ENCODE peak calls at places on chromosomes 6 and 20, in ten cellular contexts. S is CD4-positive, alpha-beta T cell; F is prostate gland; L is ovary; A is GM23338; R is heart right ventricle; B is PC-3; I is tibial nerve; Q is cardiac muscle cell; H is foreskin keratinocyte. C is an unnamed sample. For H3K27me3, the result is how much of the 10 kb centered on the place peaks cover.

GRCh38 chr20:58714340-58714922 is 21.8 kb downstream of the NPEPL1 start:
- DNase-seq in S (no peak), F (peak), L (no peak), A (no peak), R (no peak), B (no peak), I (no peak), Q (no peak), H (no peak), C (peak)

GRCh38 chr20:38426006-38426405 is 9.1 kb downstream of the SNHG17 start:
- DNase-seq in S (no peak), F (no peak), L (no peak), A (no peak), R (no peak), B (peak), I (no peak), Q (no peak), H (peak), C (no peak)

GRCh38 chr6:20693466-20694063 is 159.3 kb downstream of the CDKAL1 start:
- DNase-seq in S (no peak), F (no peak), L (no peak), A (no peak), R (no peak), B (peak), I (no peak), Q (no peak), H (no peak), C (no peak)

GRCh38 chr20:47543006-47543431 is 41.3 kb downstream of the NCOA3 start:
- DNase-seq in S (no peak), F (no peak), L (no peak), A (no peak), R (no peak), B (no peak), I (no peak), Q (no peak), H (no peak), C (no peak)

GRCh38 chr6:46338098-46338497 is 153.2 kb downstream of the RCAN2 start:
- DNase-seq in S (no peak), F (no peak), L (no peak), A (no peak), R (no peak), B (no peak), I (no peak), Q (no peak), H (no peak), C (no peak)

GRCh38 chr6:33895296-33895695 is 91.5 kb upstream of the MLN start:
- DNase-seq in S (no peak), F (no peak), L (no peak), A (no peak), R (no peak), B (no peak), I (no peak), Q (no peak), H (no peak), C (no peak)

GRCh38 chr6:115191989-115192388 is 849.2 kb upstream of the HS3ST5 start:
- DNase-seq in S (no peak), F (no peak), L (no peak), A (no peak), R (no peak), B (no peak), I (no peak), Q (no peak), H (no peak), C (no peak)

GRCh38 chr6:137736048-137736846 is 130.8 kb upstream of the TNFAIP3 start:
- DNase-seq in S (no peak), F (no peak), L (no peak), A (no peak), R (no peak), B (no peak), I (no peak), Q (no peak), H (no peak), C (no peak)

GRCh38 chr6:147759088-147759487 is 250.6 kb downstream of the SAMD5 start:
- DNase-seq in S (no peak), F (no peak), L (no peak), A (no peak), R (no peak), B (no peak), I (no peak), Q (no peak), H (no peak), C (no peak)

GRCh38 chr6:62942000-62942399 is 269.3 kb upstream of the FKBP1C start:
- DNase-seq in S (no peak), F (no peak), L (no peak), A (no peak), R (no peak), B (no peak), I (no peak), Q (no peak), H (no peak), C (no peak)

GRCh38 chr20:37311710-37312355 is 22.4 kb downstream of the MANBAL start:
- DNase-seq in S (no peak), F (no peak), L (no peak), A (no peak), R (no peak), B (no peak), I (no peak), Q (no peak), H (no peak), C (no peak)

GRCh38 chr6:140393665-140394064 is 1019.2 kb upstream of the CITED2 start:
- DNase-seq in S (no peak), F (no peak), L (no peak), A (no peak), R (no peak), B (no peak), I (no peak), Q (no peak), H (no peak), C (no peak)

GRCh38 chr20:2835331-2835796 is 5.1 kb downstream of the PCED1A start:
- DNase-seq in S (no peak), F (no peak), L (no peak), A (no peak), R (no peak), B (no peak), I (no peak), Q (no peak), H (no peak), C (no peak)

GRCh38 chr6:54920628-54921027 is 74.1 kb downstream of the FAM83B start:
- DNase-seq in S (no peak), F (no peak), L (no peak), A (no peak), R (no peak), B (no peak), I (no peak), Q (no peak), H (peak), C (no peak)

GRCh38 chr6:14468656-14469321 is 351.2 kb downstream of the CD83 start:
- DNase-seq in S (no peak), F (no peak), L (no peak), A (no peak), R (no peak), B (no peak), I (no peak), Q (no peak), H (no peak), C (no peak)

GRCh38 chr6:110653381-110653780 is 161.9 kb downstream of the CDK19 start:
- DNase-seq in S (no peak), F (no peak), L (no peak), A (no peak), R (no peak), B (no peak), I (no peak), Q (no peak), H (no peak), C (no peak)

GRCh38 chr6:25660512-25660911 is 8.5 kb downstream of the SCGN start:
- DNase-seq in S (no peak), F (no peak), L (no peak), A (no peak), R (no peak), B (peak), I (no peak), Q (no peak), H (peak), C (no peak)

GRCh38 chr6:127051571-127052260 is 66.8 kb upstream of the RSPO3 start:
- DNase-seq in S (no peak), F (no peak), L (no peak), A (no peak), R (no peak), B (no peak), I (no peak), Q (no peak), H (peak), C (no peak)

GRCh38 chr6:163352011-163352685 is 62.4 kb upstream of the QKI start:
- DNase-seq in S (no peak), F (no peak), L (no peak), A (no peak), R (no peak), B (peak), I (no peak), Q (no peak), H (peak), C (no peak)

GRCh38 chr20:60700728-60701127 is 551.3 kb upstream of the CDH4 start:
- DNase-seq in S (no peak), F (no peak), L (no peak), A (no peak), R (no peak), B (no peak), I (no peak), Q (no peak), H (no peak), C (no peak)

GRCh38 chr20:12966468-12967085 is 42.2 kb upstream of the SPTLC3 start:
- DNase-seq in S (no peak), F (no peak), L (no peak), A (peak), R (no peak), B (peak), I (no peak), Q (peak), H (peak), C (no peak)

GRCh38 chr20:20363449-20364015 is 4.4 kb upstream of the INSM1 start:
- DNase-seq in S (no peak), F (no peak), L (no peak), A (peak), R (no peak), B (no peak), I (no peak), Q (peak), H (no peak), C (no peak)

GRCh38 chr20:47274449-47275108 is 81.9 kb downstream of the ZMYND8 start:
- DNase-seq in S (no peak), F (no peak), L (no peak), A (no peak), R (no peak), B (peak), I (no peak), Q (no peak), H (peak), C (no peak)

GRCh38 chr6:85126448-85127178 is 323.3 kb upstream of the NT5E start:
- DNase-seq in S (no peak), F (no peak), L (peak), A (peak), R (peak), B (peak), I (peak), Q (peak), H (no peak), C (peak)

GRCh38 chr6:42452171-42453026 is 673 bp upstream of the TRERF1 start:
- DNase-seq in S (peak), F (peak), L (peak), A (no peak), R (peak), B (peak), I (no peak), Q (peak), H (peak), C (peak)

GRCh38 chr20:63315982-63316491 is 23.1 kb downstream of the COL20A1 start:
- DNase-seq in S (no peak), F (no peak), L (no peak), A (no peak), R (no peak), B (no peak), I (no peak), Q (no peak), H (no peak), C (no peak)

DNA sequence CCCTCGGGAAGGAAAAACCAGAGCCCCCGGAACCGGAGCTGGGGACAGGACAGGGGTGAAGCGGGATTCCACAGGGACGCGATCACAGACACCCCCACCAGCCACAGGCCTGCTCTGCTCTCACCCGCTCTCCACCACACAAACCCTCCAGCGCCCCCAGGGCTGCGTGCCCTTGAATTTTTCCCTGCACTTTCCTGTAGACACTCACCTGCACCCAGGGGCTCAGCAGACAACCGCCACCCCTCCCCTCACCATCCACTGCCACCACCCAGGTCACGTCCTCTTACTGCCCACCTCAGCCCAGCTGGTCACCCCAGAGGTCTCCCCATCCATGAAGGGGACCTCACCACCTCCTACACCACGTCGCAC is 631 bp downstream of the ULBP2 start:
- DNase-seq in S (no peak), F (no peak), L (no peak), A (no peak), R (no peak), B (no peak), I (no peak), Q (no peak), H (no peak), C (no peak)
- H3K27me3 ChIP-seq in S (under half), F (under half), L (under half), A (half or more), R (under half), B (under half), I (under half), Q (half or more), H (under half), C (under half)

GRCh38 chr6:2854394-2854982 is 12.8 kb upstream of the SERPINB1 start:
- DNase-seq in S (no peak), F (no peak), L (no peak), A (no peak), R (no peak), B (no peak), I (no peak), Q (no peak), H (no peak), C (no peak)

GRCh38 chr6:2852514-2852855 is 10.8 kb upstream of the SERPINB1 start:
- DNase-seq in S (no peak), F (no peak), L (no peak), A (no peak), R (no peak), B (no peak), I (no peak), Q (no peak), H (no peak), C (no peak)

GRCh38 chr6:2855061-2855519 is 13.4 kb upstream of the SERPINB1 start:
- DNase-seq in S (no peak), F (no peak), L (no peak), A (no peak), R (no peak), B (no peak), I (no peak), Q (no peak), H (no peak), C (no peak)

GRCh38 chr6:2852921-2853322 is 11.3 kb upstream of the SERPINB1 start:
- DNase-seq in S (no peak), F (no peak), L (no peak), A (no peak), R (no peak), B (no peak), I (no peak), Q (no peak), H (no peak), C (no peak)

DNA sequence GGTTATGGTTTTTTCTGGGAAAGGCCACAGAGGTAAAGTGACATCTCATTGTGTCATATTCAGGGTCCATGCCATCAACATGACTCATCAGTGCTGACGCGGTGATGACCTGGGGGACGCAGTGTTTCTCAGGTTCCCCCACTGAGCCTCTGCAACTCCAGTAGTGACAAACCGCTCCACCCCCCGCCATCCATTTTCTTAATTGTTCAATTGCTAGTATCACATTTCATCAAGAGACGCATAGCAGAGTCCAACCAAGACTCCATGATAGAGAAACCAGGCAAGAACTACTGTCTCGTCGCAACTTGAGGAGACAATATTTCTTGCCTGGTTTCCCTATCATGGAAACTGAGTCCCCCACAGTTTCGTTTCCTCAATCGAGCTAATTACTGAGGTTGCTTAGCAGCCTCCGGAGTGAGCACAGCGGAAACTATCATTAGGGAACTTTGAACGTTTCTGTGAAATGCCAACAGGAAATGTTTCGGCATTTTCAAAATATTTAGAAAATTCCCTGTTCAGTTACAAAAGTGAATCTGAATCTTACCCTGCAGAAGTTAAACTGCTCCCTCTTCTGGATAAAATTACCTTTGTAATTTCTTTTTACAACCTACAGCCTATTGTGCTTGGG is 12.2 kb upstream of the SERPINB1 start:
- DNase-seq in S (peak), F (peak), L (no peak), A (peak), R (no peak), B (peak), I (no peak), Q (no peak), H (peak), C (no peak)
- TF ChIP-seq CTCF in S (peak), F (peak), L (no peak), A (peak), R (peak), B (peak), I (peak), Q (peak), H (peak), C (no peak)

DNA sequence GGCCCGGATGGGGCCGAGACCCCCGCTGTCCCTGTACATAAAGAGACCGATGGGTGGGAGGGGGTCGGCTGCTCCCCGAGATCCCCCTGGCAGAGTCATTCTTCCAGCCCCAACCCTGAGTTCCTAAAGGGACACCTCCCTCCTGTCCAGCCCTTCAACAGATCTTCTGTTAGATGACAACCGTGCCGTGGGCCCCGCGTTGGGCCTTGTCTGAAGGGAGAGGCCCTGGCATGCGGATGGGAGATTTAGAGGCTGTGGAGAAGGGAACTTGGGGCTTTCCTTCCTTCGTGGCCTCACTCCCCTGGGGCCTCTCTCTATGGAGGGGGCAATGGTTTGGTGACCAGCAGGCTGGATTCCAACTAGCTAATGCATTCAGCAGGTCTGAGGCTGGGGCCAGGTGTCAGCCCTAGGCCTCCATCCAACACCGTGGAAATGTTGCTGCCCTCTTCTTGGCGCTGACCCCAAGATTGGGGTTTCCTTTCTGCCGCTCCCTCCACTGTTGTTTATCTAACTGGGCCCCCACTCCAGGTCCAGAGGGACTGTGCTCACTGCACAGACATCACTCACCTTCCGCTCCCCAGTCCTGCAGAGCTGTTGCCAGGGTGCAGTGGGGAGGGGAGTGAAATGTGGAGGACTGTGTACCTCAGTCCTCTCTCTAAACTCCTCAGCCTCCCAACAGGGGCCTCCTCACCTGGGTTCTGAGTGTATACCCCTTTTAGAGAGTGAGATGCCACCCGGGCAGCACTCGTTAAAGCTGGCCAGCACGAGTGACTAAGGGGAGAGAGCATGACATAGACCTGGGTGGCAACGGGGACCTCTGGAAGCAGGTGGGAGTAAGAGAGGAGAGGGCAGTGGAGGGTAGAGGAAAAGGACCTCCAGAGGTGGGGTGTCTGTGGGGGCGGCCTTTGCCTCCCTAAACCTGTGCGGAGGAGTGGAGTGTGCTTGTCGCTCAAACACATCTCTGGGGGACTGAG is 6.7 kb downstream of the TMEM151B start:
- DNase-seq in S (no peak), F (no peak), L (no peak), A (no peak), R (no peak), B (no peak), I (no peak), Q (no peak), H (no peak), C (no peak)
- H3K27me3 ChIP-seq in S (half or more), F (under half), L (under half), A (under half), R (half or more), B (under half), I (under half), Q (under half), H (half or more), C (under half)

GRCh38 chr6:94074764-94075163 is 655.4 kb upstream of the EPHA7 start:
- DNase-seq in S (no peak), F (no peak), L (no peak), A (peak), R (no peak), B (no peak), I (no peak), Q (no peak), H (no peak), C (no peak)

DNA sequence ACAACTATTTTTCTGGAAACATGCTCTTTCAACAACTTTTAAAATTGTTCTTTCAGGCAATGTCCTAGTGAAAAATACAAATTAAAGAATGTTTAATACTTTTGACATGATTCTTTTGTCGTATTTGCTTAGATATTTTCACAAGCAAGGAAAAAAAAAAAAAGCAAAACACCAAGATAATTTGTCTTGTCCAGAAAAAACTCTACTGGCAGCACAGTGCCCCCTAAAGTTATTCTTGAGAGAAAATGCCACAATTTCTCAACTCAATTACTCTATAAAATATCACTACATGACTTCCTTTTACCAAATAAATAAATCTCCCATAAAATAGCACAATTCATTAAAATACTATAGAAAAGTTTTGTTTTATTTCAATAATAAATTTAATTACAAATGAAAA is 652.5 kb upstream of the EPHA7 start:
- DNase-seq in S (no peak), F (no peak), L (no peak), A (peak), R (no peak), B (peak), I (no peak), Q (peak), H (no peak), C (no peak)
- TF ChIP-seq CTCF in S (no peak), F (no peak), L (no peak), A (peak), R (peak), B (peak), I (no peak), Q (peak), H (no peak), C (no peak)

GRCh38 chr6:166584813-166585429 is 1.6 kb downstream of the RAMACL start:
- DNase-seq in S (no peak), F (no peak), L (no peak), A (no peak), R (no peak), B (no peak), I (no peak), Q (no peak), H (no peak), C (no peak)
- H3K27me3 ChIP-seq in S (under half), F (under half), L (under half), A (under half), R (under half), B (under half), I (under half), Q (under half), H (under half), C (under half)

C was measured in lung.